ENCODE peak calls at places on chromosome 2, in seven cellular contexts. R is A673, X is hepatocyte, V is lower lobe of right lung, S is uterus, W is colonic mucosa, F is Peyer's patch. J is an unnamed sample. For H3K4me1, the result is how much of the 10 kb centered on the place peaks cover.

GRCh38 chr2:27378096-27378808 is 2.3 kb downstream of the ZNF513 start:
- DNase-seq in R (peak), X (no peak), V (no peak), S (no peak), W (no peak), F (no peak), J (peak)

GRCh38 chr2:171564463-171564862 is 42.2 kb downstream of the CYBRD1 start:
- DNase-seq in R (no peak), X (peak), V (no peak), S (no peak), W (no peak), F (no peak), J (no peak)

GRCh38 chr2:200781626-200782025 is 30.1 kb upstream of the BZW1 start:
- DNase-seq in R (no peak), X (no peak), V (no peak), S (no peak), W (no peak), F (no peak), J (no peak)

GRCh38 chr2:44952143-44952805 is 10.8 kb downstream of the SIX3 start:
- DNase-seq in R (peak), X (peak), V (peak), S (no peak), W (no peak), F (no peak), J (no peak)

GRCh38 chr2:236507393-236508085 is 62.1 kb upstream of the ACKR3 start:
- DNase-seq in R (peak), X (peak), V (peak), S (peak), W (no peak), F (peak), J (peak)

GRCh38 chr2:186891219-186891621 is 42.2 kb upstream of the ZSWIM2 start:
- DNase-seq in R (peak), X (no peak), V (no peak), S (peak), W (no peak), F (no peak), J (no peak)

GRCh38 chr2:9388102-9388735 is 35.1 kb downstream of the ITGB1BP1 start:
- DNase-seq in R (no peak), X (no peak), V (no peak), S (no peak), W (no peak), F (no peak), J (no peak)

GRCh38 chr2:57139179-57139578 is 907.4 kb upstream of the VRK2 start:
- DNase-seq in R (no peak), X (no peak), V (no peak), S (no peak), W (no peak), F (no peak), J (no peak)

GRCh38 chr2:199704358-199705238 is 146.4 kb downstream of the FTCDNL1 start:
- DNase-seq in R (peak), X (peak), V (no peak), S (no peak), W (peak), F (no peak), J (no peak)

GRCh38 chr2:176002684-176003225 is 688 bp upstream of the LNPK start:
- DNase-seq in R (no peak), X (peak), V (peak), S (peak), W (no peak), F (peak), J (peak)

GRCh38 chr2:178522950-178523595 is 42.8 kb downstream of the PLEKHA3 start:
- DNase-seq in R (peak), X (peak), V (peak), S (peak), W (peak), F (peak), J (peak)

GRCh38 chr2:138814123-138814883 is 34.1 kb upstream of the NXPH2 start:
- DNase-seq in R (peak), X (no peak), V (no peak), S (no peak), W (no peak), F (no peak), J (no peak)

GRCh38 chr2:227759411-227760113 is 13.9 kb downstream of the SCYGR8 start:
- DNase-seq in R (no peak), X (no peak), V (no peak), S (no peak), W (no peak), F (no peak), J (no peak)

GRCh38 chr2:120228503-120228902 is 5.3 kb upstream of the TMEM185B start:
- DNase-seq in R (no peak), X (no peak), V (no peak), S (no peak), W (no peak), F (no peak), J (no peak)

GRCh38 chr2:215437614-215438013 is 1.7 kb upstream of the FN1 start:
- DNase-seq in R (no peak), X (no peak), V (no peak), S (no peak), W (no peak), F (no peak), J (no peak)

GRCh38 chr2:65604246-65604645 is 171.8 kb upstream of the SPRED2 start:
- DNase-seq in R (no peak), X (no peak), V (no peak), S (no peak), W (no peak), F (no peak), J (no peak)

DNA sequence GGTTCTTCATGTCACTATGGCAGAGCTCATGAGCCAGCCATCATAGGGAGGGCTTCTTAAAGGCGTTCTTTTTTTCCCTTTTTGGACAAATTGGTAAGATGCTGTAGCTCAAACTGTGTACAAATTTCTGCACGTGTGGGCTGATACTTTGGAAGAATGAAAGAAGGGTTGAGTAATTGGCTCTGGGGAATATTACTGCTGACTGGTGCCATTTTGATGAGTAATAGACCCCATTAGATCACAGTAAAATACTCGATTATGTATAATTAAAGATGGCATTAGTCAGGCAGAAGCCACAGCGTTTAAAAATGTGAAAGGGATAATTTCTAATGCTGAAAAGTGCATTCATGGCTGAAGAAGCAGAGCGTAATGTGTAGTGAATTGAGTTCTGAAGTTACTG is 19.3 kb downstream of the SH3RF3 start:
- DNase-seq in R (peak), X (no peak), V (no peak), S (no peak), W (no peak), F (no peak), J (no peak)
- H3K4me1 ChIP-seq in R (under half), X (under half), V (under half), S (under half), W (under half), F (under half), J (under half)

GRCh38 chr2:46913471-46914381 is 1.9 kb downstream of the MCFD2 start:
- DNase-seq in R (no peak), X (peak), V (no peak), S (no peak), W (peak), F (no peak), J (no peak)
- H3K4me3 ChIP-seq in R (peak), X (peak), V (peak), S (no peak), W (no peak), F (no peak), J (peak)

GRCh38 chr2:46852598-46852997 is 63.0 kb downstream of the MCFD2 start:
- DNase-seq in R (no peak), X (no peak), V (no peak), S (no peak), W (no peak), F (no peak), J (no peak)
- H3K27ac ChIP-seq in R (no peak), X (no peak), V (no peak), S (peak), W (no peak), F (no peak), J (no peak)

GRCh38 chr2:3205845-3206244 is 171.8 kb downstream of the EIPR1 start:
- DNase-seq in R (no peak), X (no peak), V (no peak), S (no peak), W (no peak), F (no peak), J (no peak)

GRCh38 chr2:3203497-3204019 is 174.1 kb downstream of the EIPR1 start:
- DNase-seq in R (no peak), X (no peak), V (no peak), S (no peak), W (no peak), F (no peak), J (no peak)

GRCh38 chr2:3204451-3204850 is 173.2 kb downstream of the EIPR1 start:
- DNase-seq in R (peak), X (no peak), V (no peak), S (no peak), W (no peak), F (no peak), J (no peak)

GRCh38 chr2:3202926-3203325 is 174.7 kb downstream of the EIPR1 start:
- DNase-seq in R (no peak), X (no peak), V (no peak), S (no peak), W (no peak), F (no peak), J (no peak)

GRCh38 chr2:3204031-3204430 is 173.6 kb downstream of the EIPR1 start:
- DNase-seq in R (no peak), X (no peak), V (no peak), S (no peak), W (no peak), F (no peak), J (no peak)
- H3K4me1 ChIP-seq in R (under half), X (under half), V (under half), S (under half), W (under half), F (under half), J (under half)

J was measured in left lung.